ENCODE peak calls at places on chromosomes 7 and 10, in five cellular contexts. U is activated CD8-positive, alpha-beta T cell treated with anti-CD3 and anti-CD28 coated beads, Interleukin-2, amount 10 ng/mL, durations not matched to agents 7 days and 5 days; G is gastrocnemius medialis; H is WTC11; M is left lung. P is an unnamed sample.

GRCh38 chr7:36086571-36086970 is 66.5 kb upstream of the EEPD1 start:
- ATAC-seq in U (no peak), G (no peak), H (no peak), M (no peak), P (no peak)

GRCh38 chr7:27185013-27185707 is at the start of gene HOXA11:
- ATAC-seq in U (no peak), G (peak), H (no peak), M (no peak), P (no peak)

GRCh38 chr7:77217474-77218185 is 18.0 kb upstream of the FGL2 start:
- ATAC-seq in U (no peak), G (no peak), H (no peak), M (no peak), P (no peak)

GRCh38 chr7:1296727-1297475 is 64.2 kb downstream of the UNCX start:
- ATAC-seq in U (no peak), G (no peak), H (no peak), M (no peak), P (no peak)

GRCh38 chr7:25392571-25393338 is 164.5 kb upstream of the NPVF start:
- ATAC-seq in U (no peak), G (no peak), H (peak), M (no peak), P (no peak)

GRCh38 chr10:120746016-120746755 is 105.0 kb upstream of the WDR11 start:
- ATAC-seq in U (no peak), G (no peak), H (peak), M (peak), P (no peak)

GRCh38 chr7:76396039-76396732 is 13.3 kb downstream of the SSC4D start:
- ATAC-seq in U (no peak), G (no peak), H (peak), M (no peak), P (no peak)

GRCh38 chr10:7541137-7542087 is 125.4 kb downstream of the ITIH5 start:
- ATAC-seq in U (no peak), G (no peak), H (peak), M (peak), P (peak)

GRCh38 chr10:74977072-74977471 is 134.4 kb upstream of the SAMD8 start:
- ATAC-seq in U (no peak), G (no peak), H (no peak), M (no peak), P (no peak)

GRCh38 chr7:36039243-36039642 is 113.8 kb upstream of the EEPD1 start:
- ATAC-seq in U (no peak), G (no peak), H (no peak), M (no peak), P (no peak)

GRCh38 chr7:82572195-82572880 is 128.8 kb upstream of the CACNA2D1 start:
- ATAC-seq in U (peak), G (peak), H (peak), M (peak), P (peak)

GRCh38 chr7:15313361-15313760 is 248.5 kb downstream of the AGMO start:
- ATAC-seq in U (no peak), G (no peak), H (no peak), M (no peak), P (no peak)

GRCh38 chr10:102065561-102066420 is 642 bp downstream of the HPS6 start:
- ATAC-seq in U (peak), G (peak), H (peak), M (peak), P (peak)

GRCh38 chr7:157722137-157723060 is 385.6 kb downstream of the DNAJB6 start:
- ATAC-seq in U (no peak), G (no peak), H (no peak), M (no peak), P (no peak)

GRCh38 chr10:72059843-72060822 is 28.2 kb downstream of the SPOCK2 start:
- ATAC-seq in U (no peak), G (no peak), H (no peak), M (no peak), P (no peak)

GRCh38 chr10:104067525-104067924 is 18.2 kb downstream of the COL17A1 start:
- ATAC-seq in U (no peak), G (no peak), H (peak), M (no peak), P (no peak)

GRCh38 chr7:112470194-112470593 is 10.6 kb upstream of the LSMEM1 start:
- ATAC-seq in U (no peak), G (no peak), H (no peak), M (no peak), P (no peak)

GRCh38 chr7:46542076-46542475 is 621.0 kb upstream of the IGFBP3 start:
- ATAC-seq in U (no peak), G (no peak), H (no peak), M (no peak), P (no peak)

GRCh38 chr10:50527438-50528043 is 96.2 kb downstream of the SGMS1 start:
- ATAC-seq in U (peak), G (peak), H (no peak), M (no peak), P (no peak)

P was measured in gastroesophageal sphincter.